ENCODE peak calls at places on chromosomes 7 and 10, in ten cellular contexts. M is A549; F is hepatocyte; N is CD4-positive, alpha-beta memory T cell; J is mucosa of descending colon; Z is left ventricle myocardium inferior; S is sigmoid colon; T is small intestine; A is mesenchymal stem cell; R is transverse colon. K is an unnamed sample.

GRCh38 chr10:82826132-82826531 is 951.1 kb downstream of the NRG3 start:
- DNase-seq in J (no peak), F (no peak), N (no peak), R (no peak), S (no peak), A (peak; percentile 54), T (no peak), Z (no peak), M (no peak), K (no peak)

GRCh38 chr10:58894929-58895328 is 281.5 kb upstream of the PHYHIPL start:
- DNase-seq in A (no peak), F (no peak), T (peak; percentile 7), J (no peak), R (no peak), S (no peak), N (no peak), M (no peak), Z (no peak), K (no peak)

GRCh38 chr7:17559388-17559787 is 260.9 kb downstream of the AHR start:
- DNase-seq in S (no peak), N (no peak), R (no peak), F (peak; percentile 51), T (peak; percentile 12), M (peak; percentile 26), A (peak; percentile 73), Z (no peak), J (no peak), K (no peak)

GRCh38 chr10:50291261-50291850 is 40.0 kb upstream of the ASAH2 start:
- DNase-seq in S (no peak), R (no peak), M (no peak), N (no peak), A (peak; percentile 18), F (no peak), J (no peak), Z (no peak), T (no peak), K (no peak)

GRCh38 chr7:36809064-36809463 is 84.8 kb upstream of the AOAH start:
- DNase-seq in R (no peak), T (no peak), N (no peak), A (no peak), S (no peak), F (no peak), M (no peak), J (no peak), Z (no peak), K (no peak)

GRCh38 chr10:49738616-49739360 is 23.3 kb downstream of the OGDHL start:
- DNase-seq in N (no peak), F (no peak), R (no peak), Z (no peak), A (no peak), J (no peak), M (no peak), T (no peak), S (no peak), K (peak; percentile 4)

GRCh38 chr7:4181446-4181845 is 500.6 kb upstream of the FOXK1 start:
- DNase-seq in M (no peak), N (no peak), A (no peak), S (no peak), R (no peak), Z (no peak), T (no peak), J (no peak), F (no peak), K (no peak)

GRCh38 chr7:14748461-14748860 is 154.1 kb downstream of the DGKB start:
- DNase-seq in S (no peak), F (no peak), T (no peak), M (no peak), N (no peak), Z (no peak), J (no peak), A (peak; percentile 81), R (no peak), K (no peak)

GRCh38 chr7:94655884-94656657 is at the start of gene SGCE:
- DNase-seq in M (peak; percentile 55), N (peak; percentile 15), J (peak; percentile 63), R (peak; percentile 64), S (peak; percentile 92), F (peak; percentile 90), T (peak; percentile 5), Z (peak; percentile 68), A (peak; percentile 83), K (peak; percentile 69)

GRCh38 chr7:24865994-24866615 is 108.8 kb upstream of the GSDME start:
- DNase-seq in R (no peak), M (no peak), N (no peak), S (no peak), T (no peak), Z (no peak), J (no peak), F (no peak), A (no peak), K (no peak)

DNA sequence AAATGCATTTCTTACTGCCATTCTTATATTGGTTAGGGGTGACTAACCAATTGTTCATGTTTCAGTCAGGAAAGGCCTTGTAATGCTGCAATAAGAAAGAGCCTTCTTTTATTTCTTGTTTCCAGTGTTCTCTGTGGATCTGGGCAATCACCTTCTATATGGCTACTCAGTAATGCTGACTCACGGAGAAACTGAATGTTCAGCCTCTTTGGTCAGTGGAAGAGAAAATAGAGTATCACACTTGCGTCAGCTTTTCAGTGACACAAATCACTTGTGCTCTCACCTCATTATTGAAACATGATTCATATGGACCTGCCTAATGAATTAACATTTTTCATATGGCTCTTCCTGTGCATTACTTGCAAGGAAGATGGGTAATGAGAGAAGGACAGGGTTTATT is 243.9 kb upstream of the POT1 start:
- DNase-seq in J (no peak), Z (no peak), F (no peak), A (peak; percentile 7), R (no peak), S (no peak), M (no peak), N (no peak), T (no peak), K (no peak)
- H3K4me1 ChIP-seq in J (no peaks in the 10 kb centered on the region), Z (no peaks in the 10 kb centered on the region), F (no peaks in the 10 kb centered on the region), A (no peaks in the 10 kb centered on the region), R (no peaks in the 10 kb centered on the region), S (no peaks in the 10 kb centered on the region), M (no peaks in the 10 kb centered on the region), N (no peaks in the 10 kb centered on the region), T (no peaks in the 10 kb centered on the region), K (no peaks in the 10 kb centered on the region)

DNA sequence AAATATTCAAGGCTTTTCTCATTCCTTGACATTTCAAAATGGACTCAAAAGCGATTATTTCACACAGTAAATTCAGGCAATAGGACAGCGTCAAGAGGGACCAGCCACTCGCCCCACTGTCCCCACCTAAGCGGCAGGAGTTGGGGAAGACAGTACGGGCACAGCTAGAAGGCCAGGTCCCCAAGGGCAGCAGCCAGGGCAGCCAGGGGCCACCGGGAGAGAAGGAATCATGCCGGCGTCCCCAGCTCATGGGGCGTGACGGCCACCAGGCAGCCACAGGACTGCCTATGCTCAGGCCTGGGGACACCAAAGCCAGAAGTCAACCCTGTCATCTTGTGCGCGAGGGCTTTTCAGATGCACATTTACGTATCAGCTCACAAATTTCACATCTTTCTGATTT is 225.7 kb upstream of the PPP2R2D start:
- DNase-seq in S (peak; percentile 33), J (no peak), N (no peak), T (no peak), M (no peak), R (no peak), F (no peak), A (no peak), Z (no peak), K (no peak)
- H3K9me3 ChIP-seq in S (no peaks in the 10 kb centered on the region), J (peaks cover 5% of the 10 kb centered on the region), N (no peaks in the 10 kb centered on the region), T (no peaks in the 10 kb centered on the region), M (peaks cover 5% of the 10 kb centered on the region), R (no peaks in the 10 kb centered on the region), F (no peaks in the 10 kb centered on the region), A (no peaks in the 10 kb centered on the region), Z (peaks cover 27% of the 10 kb centered on the region), K (no peaks in the 10 kb centered on the region)

GRCh38 chr7:2527505-2528464 is 8.2 kb downstream of the LFNG start:
- DNase-seq in J (peak; percentile 77), A (peak; percentile 75), Z (peak; percentile 20), F (peak; percentile 82), R (peak; percentile 66), N (peak; percentile 32), T (peak; percentile 71), M (peak; percentile 71), S (no peak), K (peak; percentile 81)

GRCh38 chr7:2530076-2530967 is 10.7 kb downstream of the LFNG start:
- DNase-seq in J (peak; percentile 49), A (no peak), T (peak; percentile 57), Z (peak; percentile 44), N (peak; percentile 83), M (no peak), R (peak; percentile 55), S (no peak), F (no peak), K (peak; percentile 67)

GRCh38 chr7:2528481-2529095 is 9.0 kb downstream of the LFNG start:
- DNase-seq in S (no peak), M (no peak), R (no peak), A (no peak), F (no peak), T (no peak), J (no peak), Z (no peak), N (no peak), K (no peak)

GRCh38 chr7:2526659-2527504 is 7.3 kb downstream of the LFNG start:
- DNase-seq in N (no peak), S (no peak), T (no peak), F (no peak), J (peak; percentile 62), Z (no peak), A (no peak), M (no peak), R (peak; percentile 56), K (peak; percentile 66)

DNA sequence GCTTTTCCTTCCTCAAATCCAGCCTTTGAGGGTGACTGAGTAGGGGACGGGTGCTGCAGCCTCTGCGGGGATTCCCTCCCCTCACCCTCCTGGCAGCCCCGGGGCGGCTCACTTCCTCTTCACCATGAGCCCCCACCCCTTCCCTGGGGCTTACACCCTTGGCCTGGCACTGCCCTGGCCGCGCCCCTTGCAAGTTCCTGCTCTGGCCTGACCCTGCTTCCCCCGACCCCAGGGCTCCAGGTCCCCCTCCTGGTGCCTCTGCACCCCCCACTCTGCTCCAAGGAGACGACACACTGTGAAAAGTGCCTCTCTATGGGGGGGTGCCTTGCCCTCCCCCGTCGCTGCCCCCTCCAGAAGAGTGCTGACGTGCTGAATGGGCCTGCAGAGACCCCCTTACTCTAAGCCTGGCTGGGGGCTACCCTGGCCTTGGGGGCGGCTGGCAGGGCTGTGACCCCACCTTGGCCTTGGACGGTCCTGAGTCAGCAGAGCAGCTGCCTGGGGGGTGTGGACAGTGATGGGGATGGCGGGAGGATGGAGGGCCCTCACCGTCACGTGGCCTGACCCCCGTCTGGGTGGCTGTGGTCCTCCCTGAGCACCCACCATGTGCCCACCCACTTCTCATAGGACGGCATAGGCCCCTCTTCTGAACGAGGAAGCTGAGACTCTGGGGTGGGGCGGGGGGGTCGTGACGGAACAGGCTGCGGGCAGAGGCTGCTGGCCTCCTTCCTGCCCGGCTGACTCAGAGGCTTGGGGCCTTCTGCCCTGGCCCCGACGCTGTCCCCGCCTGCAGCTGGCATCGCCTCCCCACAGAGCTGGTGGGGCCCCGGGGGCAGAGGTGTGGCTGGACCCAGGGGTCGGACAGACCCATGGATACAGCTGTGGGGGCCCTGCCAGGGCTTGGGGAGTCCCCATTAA is 9.8 kb downstream of the LFNG start:
- DNase-seq in S (peak; percentile 88), J (peak; percentile 62), T (peak; percentile 48), A (peak; percentile 63), R (peak; percentile 68), M (peak; percentile 59), N (peak; percentile 52), F (no peak), Z (peak; percentile 73), K (peak; percentile 62)
- H3K4me1 ChIP-seq in S (peaks cover 5% of the 10 kb centered on the region), J (peaks cover 73% of the 10 kb centered on the region), T (peaks cover 9% of the 10 kb centered on the region), A (peaks cover 64% of the 10 kb centered on the region), R (peaks cover 80% of the 10 kb centered on the region), M (peaks cover 68% of the 10 kb centered on the region), N (peaks cover 69% of the 10 kb centered on the region), F (peaks cover 37% of the 10 kb centered on the region), Z (peaks cover 62% of the 10 kb centered on the region), K (peaks cover 63% of the 10 kb centered on the region)

GRCh38 chr7:157851501-157852067 is 514.8 kb downstream of the DNAJB6 start:
- DNase-seq in M (no peak), Z (peak; percentile 67), T (peak; percentile 45), R (peak; percentile 49), F (peak; percentile 71), J (peak; percentile 62), A (no peak), S (peak; percentile 76), N (peak; percentile 69), K (peak; percentile 64)
- H3K9me3 ChIP-seq in M (no peaks in the 10 kb centered on the region), Z (no peaks in the 10 kb centered on the region), T (no peaks in the 10 kb centered on the region), R (no peaks in the 10 kb centered on the region), F (no peaks in the 10 kb centered on the region), J (no peaks in the 10 kb centered on the region), A (no peaks in the 10 kb centered on the region), S (no peaks in the 10 kb centered on the region), N (no peaks in the 10 kb centered on the region), K (no peaks in the 10 kb centered on the region)

K was measured in colonic mucosa.